ENCODE peak calls at places on chromosomes 3 and 15, in nine cellular contexts. K is neural crest cell, F is AG10803, Q is heart left ventricle, Y is GM10248, C is mammary epithelial cell, T is endothelial cell, H is HepG2, I is PC-9. S is an unnamed sample.

GRCh38 chr3:149576071-149576564 is 81.7 kb downstream of the WWTR1 start:
- DNase-seq in Q (no peak), F (peak), Y (no peak), T (no peak), I (peak), C (peak), K (no peak), H (peak), S (no peak)

GRCh38 chr15:66947471-66947870 is 117.9 kb upstream of the SMAD3 start:
- DNase-seq in Q (no peak), H (no peak), C (no peak), T (no peak), F (no peak), Y (no peak), I (no peak), K (no peak), S (no peak)

GRCh38 chr15:61501815-61502214 is 272.7 kb upstream of the RORA start:
- DNase-seq in H (no peak), I (no peak), Q (no peak), K (no peak), C (no peak), T (peak), F (no peak), Y (no peak), S (no peak)

GRCh38 chr3:89624494-89624893 is 517.1 kb downstream of the EPHA3 start:
- DNase-seq in I (no peak), F (no peak), H (peak), T (no peak), K (no peak), C (no peak), Y (no peak), Q (no peak), S (no peak)

GRCh38 chr3:59880717-59881116 is 830.9 kb upstream of the CFAP20DC start:
- DNase-seq in F (no peak), C (no peak), I (no peak), Q (no peak), K (no peak), Y (no peak), T (no peak), H (no peak), S (no peak)

GRCh38 chr15:40339621-40339945 is 1.2 kb downstream of the CCDC9B start:
- DNase-seq in Q (peak), T (no peak), F (no peak), H (no peak), K (no peak), C (no peak), Y (no peak), I (no peak), S (no peak)

GRCh38 chr15:92667291-92667904 is 11.8 kb upstream of the FAM174B start:
- DNase-seq in I (no peak), C (no peak), F (no peak), T (no peak), Q (no peak), K (no peak), Y (no peak), H (peak), S (no peak)

GRCh38 chr3:136414476-136414875 is 164.3 kb downstream of the PCCB start:
- DNase-seq in C (no peak), Q (no peak), T (no peak), K (no peak), H (no peak), F (peak), I (no peak), Y (no peak), S (no peak)

GRCh38 chr3:115217678-115218451 is 70.8 kb upstream of the ZBTB20 start:
- DNase-seq in I (peak), Q (no peak), Y (peak), K (peak), F (peak), C (peak), T (peak), H (peak), S (peak)

GRCh38 chr15:81054236-81054635 is 53.5 kb downstream of the TLNRD1 start:
- DNase-seq in F (peak), T (no peak), C (peak), Q (no peak), I (no peak), K (no peak), Y (no peak), H (no peak), S (no peak)

GRCh38 chr3:131172502-131172901 is 145.8 kb downstream of the NEK11 start:
- DNase-seq in K (no peak), H (no peak), Y (no peak), C (no peak), I (no peak), Q (no peak), T (no peak), F (no peak), S (no peak)

GRCh38 chr3:172258616-172259015 is 189.6 kb downstream of the GHSR start:
- DNase-seq in K (no peak), C (no peak), Y (no peak), F (peak), I (no peak), Q (peak), H (no peak), T (no peak), S (no peak)

GRCh38 chr3:170493712-170494182 is 75.1 kb downstream of the CLDN11 start:
- DNase-seq in Y (no peak), F (peak), C (peak), Q (no peak), K (no peak), I (no peak), T (no peak), H (peak), S (no peak)

GRCh38 chr3:100954990-100955389 is 38.2 kb downstream of the ABI3BP start:
- DNase-seq in C (peak), K (no peak), F (peak), Q (peak), I (no peak), Y (no peak), H (no peak), T (no peak), S (no peak)

GRCh38 chr3:12507871-12508281 is 23.6 kb downstream of the TSEN2 start:
- DNase-seq in F (peak), I (peak), Y (no peak), C (peak), Q (no peak), K (no peak), T (no peak), H (no peak), S (no peak)

GRCh38 chr3:97971679-97972567 is at the start of gene RIOX2:
- DNase-seq in C (peak), H (peak), Q (peak), T (peak), I (peak), F (peak), K (peak), Y (peak), S (peak)

GRCh38 chr15:74240897-74241614 is 4.9 kb downstream of the CCDC33 start:
- DNase-seq in T (no peak), Y (no peak), K (no peak), Q (no peak), I (no peak), C (no peak), F (no peak), H (no peak), S (no peak)

GRCh38 chr3:9280477-9281219 is 31.2 kb upstream of the SRGAP3 start:
- DNase-seq in Q (no peak), K (peak), T (no peak), C (peak), Y (no peak), F (peak), I (no peak), H (no peak), S (no peak)

GRCh38 chr3:184584001-184584891 is 22.7 kb downstream of the EPHB3 start:
- DNase-seq in I (no peak), C (no peak), H (no peak), Y (no peak), T (peak), K (no peak), F (no peak), Q (no peak), S (no peak)
- TF ChIP-seq CTCF in I (no peak), C (peak), H (peak), Y (no peak), T (no peak), K (peak), F (peak), Q (peak), S (peak)

GRCh38 chr15:33971811-33972210 is 3.5 kb downstream of the CHRM5 start:
- DNase-seq in K (no peak), T (no peak), C (no peak), I (no peak), Y (no peak), F (no peak), Q (no peak), H (no peak), S (no peak)

GRCh38 chr15:33980159-33980558 is 11.9 kb downstream of the CHRM5 start:
- DNase-seq in Q (no peak), F (no peak), K (no peak), H (no peak), T (no peak), I (no peak), Y (no peak), C (no peak), S (no peak)

DNA sequence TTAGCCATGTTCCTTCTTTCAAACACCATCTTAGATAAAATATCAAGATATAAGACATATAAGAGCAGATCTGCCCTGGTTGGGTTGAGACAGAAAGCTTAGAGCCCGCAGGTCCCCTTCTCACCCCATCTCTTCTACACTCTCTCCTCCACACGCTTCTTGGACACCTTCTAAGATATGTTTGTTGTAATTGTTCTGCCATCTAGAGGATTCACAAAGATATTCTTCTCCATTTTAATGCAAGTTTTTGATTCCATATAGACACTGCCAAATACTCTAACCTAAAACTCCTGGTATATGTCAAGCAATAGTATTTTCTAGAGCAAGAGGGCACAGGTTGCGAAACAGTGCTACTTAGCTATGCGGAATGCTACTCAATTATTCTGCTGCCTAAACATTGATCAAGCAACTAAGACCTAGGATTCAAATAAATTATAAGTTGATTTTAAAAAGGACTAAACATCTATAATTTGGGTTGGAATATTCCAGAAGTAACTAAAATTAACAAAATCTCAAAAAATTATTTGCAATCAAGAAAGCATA is 6.8 kb downstream of the CHRM5 start:
- DNase-seq in H (no peak), Y (no peak), K (no peak), T (no peak), I (no peak), C (no peak), F (no peak), Q (no peak), S (no peak)
- TF ChIP-seq CTCF in H (no peak), Y (no peak), K (no peak), T (no peak), I (no peak), C (peak), F (no peak), Q (no peak), S (no peak)

DNA sequence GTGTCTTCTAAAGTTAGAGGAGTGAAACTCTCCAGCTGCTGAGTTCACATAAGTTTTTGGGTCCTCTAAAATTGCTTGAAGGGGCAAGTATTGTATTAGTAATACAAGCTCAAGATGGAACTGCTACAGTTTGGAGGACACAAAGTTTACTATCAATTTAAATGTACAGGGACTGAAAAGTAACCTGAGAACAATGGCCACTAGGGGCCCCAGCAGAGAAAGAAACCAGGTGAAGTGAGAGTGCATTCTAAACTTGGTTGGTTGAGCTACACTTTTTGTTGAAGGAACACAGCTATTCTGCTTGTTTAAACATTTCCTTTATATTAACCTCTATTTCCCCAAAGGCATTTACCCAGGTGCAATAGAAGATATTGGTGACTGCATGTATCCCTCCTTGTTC is 755.5 kb downstream of the GBE1 start:
- DNase-seq in C (no peak), H (no peak), Q (no peak), F (no peak), Y (no peak), K (no peak), I (no peak), T (no peak), S (no peak)
- TF ChIP-seq CTCF in C (no peak), H (no peak), Q (no peak), F (no peak), Y (no peak), K (peak), I (no peak), T (peak), S (no peak)

GRCh38 chr15:72472907-72473669 is 1.0 kb upstream of the ARIH1 start:
- DNase-seq in I (no peak), T (no peak), H (no peak), C (peak), Q (no peak), Y (no peak), F (peak), K (no peak), S (no peak)
- TF ChIP-seq CTCF in I (peak), T (no peak), H (no peak), C (peak), Q (no peak), Y (no peak), F (peak), K (peak), S (peak)

GRCh38 chr15:64387562-64388168 is at the start of gene TRIP4:
- DNase-seq in I (peak), T (peak), C (peak), Y (peak), H (peak), Q (peak), F (peak), K (peak), S (peak)
- TF ChIP-seq CTCF in I (no peak), T (no peak), C (peak), Y (no peak), H (peak), Q (no peak), F (no peak), K (no peak), S (no peak)

GRCh38 chr15:72117698-72118399 is at the start of gene MYO9A:
- DNase-seq in T (peak), Q (peak), K (peak), C (peak), Y (peak), F (peak), I (peak), H (peak), S (peak)
- TF ChIP-seq CTCF in T (peak), Q (peak), K (no peak), C (no peak), Y (no peak), F (no peak), I (no peak), H (peak), S (no peak)

GRCh38 chr3:120114981-120115380 is 20.7 kb upstream of the GSK3B start:
- DNase-seq in K (no peak), C (no peak), I (no peak), Y (no peak), F (no peak), H (no peak), T (no peak), Q (no peak), S (no peak)
- TF ChIP-seq CTCF in K (no peak), C (no peak), I (no peak), Y (no peak), F (no peak), H (no peak), T (no peak), Q (no peak), S (no peak)

GRCh38 chr3:85535517-85535916 is 576.7 kb downstream of the CADM2 start:
- DNase-seq in H (no peak), T (no peak), Y (no peak), C (no peak), Q (no peak), I (no peak), F (no peak), K (no peak), S (no peak)
- TF ChIP-seq CTCF in H (no peak), T (no peak), Y (no peak), C (no peak), Q (no peak), I (no peak), F (no peak), K (no peak), S (no peak)

GRCh38 chr3:160583451-160583850 is 18.1 kb upstream of the KPNA4 start:
- DNase-seq in C (peak), T (no peak), Q (no peak), Y (no peak), I (no peak), K (no peak), F (no peak), H (no peak), S (no peak)

GRCh38 chr3:160587105-160587504 is 21.7 kb upstream of the KPNA4 start:
- DNase-seq in C (no peak), Q (peak), T (no peak), F (no peak), K (no peak), I (no peak), Y (no peak), H (no peak), S (no peak)

GRCh38 chr3:160586679-160587078 is 21.3 kb upstream of the KPNA4 start:
- DNase-seq in T (no peak), I (no peak), Q (no peak), C (no peak), Y (no peak), F (no peak), H (no peak), K (no peak), S (no peak)

DNA sequence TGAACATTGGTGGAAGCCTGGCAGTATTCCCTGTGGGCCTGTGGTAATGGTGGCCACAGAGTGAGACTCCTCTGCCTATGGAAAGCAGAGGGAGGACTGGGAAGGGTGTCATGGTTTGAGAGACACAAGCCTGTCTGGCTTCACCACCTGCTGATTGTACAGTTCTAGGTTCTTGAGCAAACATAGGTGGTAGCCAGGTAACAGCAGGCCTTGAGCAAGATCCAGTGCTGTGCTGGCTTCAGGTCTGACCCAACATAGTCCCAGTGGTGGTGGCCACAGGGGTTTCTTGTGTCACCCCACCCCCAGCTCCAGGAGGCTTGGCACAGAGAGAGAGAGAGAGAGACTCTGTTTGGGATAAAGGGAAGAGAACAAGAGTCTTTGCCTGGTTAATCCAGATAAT is 22.7 kb upstream of the KPNA4 start:
- DNase-seq in K (no peak), I (no peak), F (no peak), Y (no peak), C (no peak), T (no peak), Q (no peak), H (no peak), S (no peak)
- TF ChIP-seq CTCF in K (no peak), I (no peak), F (no peak), Y (no peak), C (no peak), T (no peak), Q (no peak), H (no peak), S (no peak)